ENCODE peak calls at places on chromosomes 11 and 22, in nine cellular contexts. V is A549; R is CD4-positive, alpha-beta T cell; C is breast epithelium; A is psoas muscle; S is cardiac muscle cell; J is endothelial cell of umbilical vein; G is IMR-90; K is adrenal gland. Z is an unnamed sample.

GRCh38 chr11:6249822-6250555 is 9.6 kb upstream of the CCKBR start:
- DNase-seq in G (peak; percentile 85), V (peak; percentile 58), C (no peak), A (peak; percentile 69), S (no peak), R (no peak), K (peak; percentile 96), J (peak; percentile 83), Z (peak; percentile 45)

GRCh38 chr22:24207264-24208011 is 26.2 kb downstream of the SUSD2 start:
- DNase-seq in V (no peak), J (peak; percentile 53), C (no peak), G (no peak), R (no peak), K (no peak), A (no peak), S (no peak), Z (no peak)

GRCh38 chr22:41589260-41589600 is 410 bp downstream of the PMM1 start:
- DNase-seq in K (no peak), S (peak; percentile 44), G (no peak), V (no peak), A (no peak), C (no peak), R (no peak), J (no peak), Z (no peak)

GRCh38 chr11:47351159-47352126 is 1.1 kb downstream of the MYBPC3 start:
- DNase-seq in R (no peak), V (no peak), A (no peak), K (peak; percentile 79), C (no peak), J (no peak), G (no peak), S (peak; percentile 89), Z (peak; percentile 24)

GRCh38 chr11:83725161-83725560 is 439.0 kb upstream of the CCDC90B start:
- DNase-seq in C (no peak), J (no peak), V (no peak), R (no peak), G (no peak), A (no peak), S (peak; percentile 19), K (no peak), Z (no peak)

GRCh38 chr11:47333526-47333845 is 19.0 kb downstream of the MYBPC3 start:
- DNase-seq in R (no peak), G (no peak), K (no peak), A (no peak), J (no peak), V (no peak), S (no peak), C (no peak), Z (no peak)

GRCh38 chr11:37506516-37506915 is 908.5 kb upstream of the RAG2 start:
- DNase-seq in R (no peak), J (no peak), C (no peak), A (no peak), G (no peak), K (no peak), S (no peak), V (no peak), Z (no peak)

GRCh38 chr11:46249103-46249942 is 28.1 kb upstream of the CREB3L1 start:
- DNase-seq in A (no peak), S (no peak), J (no peak), C (no peak), V (no peak), G (peak; percentile 67), R (no peak), K (no peak), Z (no peak)

GRCh38 chr11:128988224-128988970 is 45.7 kb upstream of the TP53AIP1 start:
- DNase-seq in K (no peak), J (no peak), A (no peak), V (no peak), C (no peak), G (peak; percentile 16), S (no peak), R (no peak), Z (no peak)

GRCh38 chr22:39405346-39406085 is 5.9 kb downstream of the TAB1 start:
- DNase-seq in G (peak; percentile 65), S (peak; percentile 19), K (no peak), A (peak; percentile 54), R (no peak), V (no peak), J (peak; percentile 35), C (no peak), Z (no peak)

GRCh38 chr22:32206774-32207758 is 2.2 kb upstream of the RFPL2 start:
- DNase-seq in K (no peak), A (no peak), S (peak; percentile 25), V (peak; percentile 71), G (no peak), J (no peak), R (peak; percentile 44), C (no peak), Z (peak; percentile 25)

GRCh38 chr11:116343270-116343669 is 429.5 kb downstream of the BUD13 start:
- DNase-seq in R (no peak), V (no peak), J (no peak), C (no peak), A (no peak), K (no peak), S (no peak), G (no peak), Z (no peak)
- H3K27ac ChIP-seq in R (no peak overlapping the region), V (no peak overlapping the region), J (no peak overlapping the region), C (no peak overlapping the region), A (no peak overlapping the region), K (no peak overlapping the region), S (no peak overlapping the region), G (no peak overlapping the region), Z (no peak overlapping the region)

GRCh38 chr22:25903294-25903693 is 161.3 kb downstream of the MYO18B start:
- DNase-seq in A (no peak), V (peak; percentile 12), C (no peak), G (no peak), K (no peak), R (no peak), S (no peak), J (no peak), Z (no peak)
- TF ChIP-seq CTCF in A (no peak), V (no peak), C (no peak), G (no peak), K (no peak), R (no peak), S (no peak), J (no peak), Z (peak; percentile 45)

GRCh38 chr22:22351366-22351765 is 106.8 kb downstream of the VPREB1 start:
- DNase-seq in V (no peak), C (no peak), J (no peak), R (no peak), A (no peak), S (no peak), K (no peak), G (no peak), Z (no peak)

GRCh38 chr22:22346401-22347107 is 102.0 kb downstream of the VPREB1 start:
- DNase-seq in A (no peak), R (no peak), K (no peak), S (no peak), J (no peak), C (no peak), G (no peak), V (no peak), Z (no peak)

GRCh38 chr22:22348815-22349454 is 104.3 kb downstream of the VPREB1 start:
- DNase-seq in K (no peak), C (no peak), J (no peak), A (no peak), V (no peak), S (no peak), G (no peak), R (no peak), Z (no peak)

GRCh38 chr22:22348127-22348814 is 103.7 kb downstream of the VPREB1 start:
- DNase-seq in C (no peak), S (no peak), V (peak; percentile 7), A (no peak), K (no peak), G (no peak), J (no peak), R (no peak), Z (no peak)

DNA sequence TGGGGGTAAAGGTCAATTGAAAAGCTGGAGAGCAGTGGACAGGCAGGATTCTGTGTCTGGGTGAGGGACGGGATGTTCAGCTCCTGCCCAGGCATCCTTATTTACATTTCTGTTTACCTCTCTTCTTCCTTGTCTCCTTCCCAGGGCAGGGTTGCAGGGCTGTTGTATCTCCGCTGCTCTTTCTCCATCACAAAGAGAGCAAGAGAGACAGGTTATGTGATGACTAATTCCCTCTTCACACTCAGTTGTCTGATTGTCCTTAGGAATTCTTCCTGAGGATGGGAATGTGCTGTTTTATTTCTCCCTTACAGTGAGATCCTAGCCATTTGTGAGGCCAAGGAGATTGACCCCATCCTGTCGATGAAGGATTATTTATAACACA is 104.9 kb downstream of the VPREB1 start:
- DNase-seq in R (no peak), C (no peak), S (no peak), A (no peak), V (no peak), K (no peak), G (no peak), J (no peak), Z (no peak)
- H3K27ac ChIP-seq in R (no peak overlapping the region), C (no peak overlapping the region), S (no peak overlapping the region), A (no peak overlapping the region), V (no peak overlapping the region), K (no peak overlapping the region), G (no peak overlapping the region), J (no peak overlapping the region), Z (no peak overlapping the region)

GRCh38 chr22:44067901-44068300 is 43.8 kb downstream of the PARVB start:
- DNase-seq in J (peak; percentile 15), C (no peak), G (no peak), K (no peak), R (no peak), V (no peak), S (no peak), A (no peak), Z (no peak)

GRCh38 chr22:44071760-44072159 is 47.7 kb downstream of the PARVB start:
- DNase-seq in C (no peak), K (no peak), G (no peak), V (no peak), R (no peak), J (no peak), A (no peak), S (no peak), Z (no peak)

GRCh38 chr22:44070029-44070428 is 45.9 kb downstream of the PARVB start:
- DNase-seq in J (no peak), A (no peak), S (no peak), V (no peak), C (no peak), R (no peak), G (no peak), K (no peak), Z (no peak)

GRCh38 chr22:44067033-44067432 is 42.9 kb downstream of the PARVB start:
- DNase-seq in C (no peak), R (no peak), J (peak; percentile 52), A (no peak), S (no peak), K (no peak), G (no peak), V (no peak), Z (no peak)

DNA sequence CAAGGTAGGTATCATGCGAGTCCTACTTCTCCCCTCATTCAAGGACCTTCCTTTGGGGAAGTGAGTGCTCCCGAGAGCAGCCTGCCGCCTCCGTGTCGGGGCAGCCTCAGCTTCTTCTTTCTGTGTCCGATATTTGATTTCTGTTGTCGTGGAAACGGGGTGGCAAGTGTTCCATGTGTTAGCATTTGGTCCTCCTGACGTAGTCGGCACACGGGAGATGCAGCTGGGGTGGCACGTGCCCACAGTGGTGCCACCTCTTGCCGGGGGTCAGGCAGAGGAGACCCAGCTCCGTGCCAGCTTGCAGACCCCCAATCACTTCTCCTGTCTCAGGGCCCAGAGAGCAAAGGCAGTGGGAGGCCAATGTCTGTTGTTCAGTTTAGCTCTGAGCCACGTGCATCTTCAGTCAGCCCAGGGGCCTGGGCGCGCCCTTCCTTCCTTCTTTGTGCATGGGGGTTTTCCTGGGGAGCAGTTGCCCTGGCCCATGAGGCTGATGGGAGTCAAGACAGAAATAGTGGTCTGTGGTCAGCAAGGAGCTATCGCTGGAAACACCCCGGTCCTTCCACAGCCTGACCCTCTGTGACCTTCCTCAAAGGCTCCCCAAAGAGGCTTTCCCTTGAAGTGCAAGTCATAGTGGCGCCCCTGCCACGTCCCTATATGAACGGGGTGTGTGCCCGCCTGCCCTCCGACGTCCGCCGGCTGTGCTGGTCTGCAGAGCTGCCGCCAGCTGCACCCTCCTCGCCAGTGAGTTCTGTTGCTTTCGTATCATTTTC is 44.5 kb downstream of the PARVB start:
- DNase-seq in J (no peak), S (no peak), A (no peak), R (no peak), V (no peak), G (no peak), K (no peak), C (peak; percentile 20), Z (no peak)
- TF ChIP-seq CTCF in J (no peak), S (no peak), A (no peak), R (no peak), V (no peak), G (no peak), K (no peak), C (no peak), Z (no peak)